ENCODE peak calls at places on chromosomes 4 and X, in seven cellular contexts. R is GM19239; U is G401; H is IMR-90; G is ascending aorta; A is activated CD4-positive, alpha-beta T cell treated with anti-CD3 and anti-CD28 coated beads for 1 hour; L is GM13976. B is an unnamed sample.

GRCh38 chr4:17721496-17722360 is 59.7 kb downstream of the FAM184B start:
- DNase-seq in H (peak), A (no peak), R (no peak), G (no peak), U (no peak), L (no peak), B (no peak)

GRCh38 chr4:110130578-110131358 is 67.6 kb downstream of the ELOVL6 start:
- DNase-seq in G (no peak), H (no peak), U (no peak), R (no peak), L (no peak), A (no peak), B (no peak)

GRCh38 chr4:63379750-63380522 is 1029.3 kb downstream of the TECRL start:
- DNase-seq in A (no peak), R (no peak), H (no peak), G (no peak), L (no peak), U (no peak), B (no peak)

GRCh38 chr4:73187325-73187724 is 71.3 kb downstream of the ANKRD17 start:
- DNase-seq in R (no peak), H (peak), A (no peak), L (no peak), U (no peak), G (no peak), B (no peak)

GRCh38 chrX:68403060-68403459 is 30.2 kb downstream of the OPHN1 start:
- DNase-seq in A (no peak), U (no peak), G (no peak), R (no peak), L (no peak), H (no peak), B (no peak)

GRCh38 chrX:12237131-12237530 is 98.9 kb downstream of the FRMPD4 start:
- DNase-seq in A (no peak), L (no peak), G (no peak), U (no peak), R (no peak), H (no peak), B (no peak)

GRCh38 chrX:119895843-119896326 is at the start of gene AKAP14:
- DNase-seq in R (no peak), G (no peak), H (peak), U (peak), L (no peak), A (no peak), B (no peak)

GRCh38 chrX:11864171-11864570 is 106.1 kb downstream of the MSL3 start:
- DNase-seq in H (no peak), R (no peak), L (no peak), A (no peak), U (no peak), G (no peak), B (no peak)

GRCh38 chr4:76341063-76341462 is 34.5 kb downstream of the STBD1 start:
- DNase-seq in A (no peak), H (peak), G (no peak), R (no peak), L (no peak), U (no peak), B (no peak)

GRCh38 chrX:103175944-103176753 is 38.8 kb upstream of the BEX4 start:
- DNase-seq in A (peak), L (peak), U (peak), H (peak), R (peak), G (no peak), B (peak)

GRCh38 chr4:74395633-74396032 is 30.7 kb downstream of the EREG start:
- DNase-seq in A (no peak), H (peak), L (no peak), R (no peak), U (no peak), G (no peak), B (no peak)

GRCh38 chrX:113741744-113742143 is 842.1 kb upstream of the HTR2C start:
- DNase-seq in U (peak), A (no peak), G (no peak), L (no peak), H (no peak), R (no peak), B (no peak)

GRCh38 chrX:69238960-69239231 is 73.6 kb upstream of the PJA1 start:
- DNase-seq in L (no peak), U (peak), H (no peak), R (no peak), G (no peak), A (no peak), B (peak)

GRCh38 chr4:90575371-90575770 is 448.2 kb downstream of the CCSER1 start:
- DNase-seq in A (no peak), H (no peak), L (no peak), R (no peak), U (no peak), G (no peak), B (no peak)

GRCh38 chrX:149040873-149041535 is 464.1 kb downstream of the IDS start:
- DNase-seq in L (no peak), A (no peak), G (no peak), H (no peak), R (no peak), U (no peak), B (no peak)

GRCh38 chr4:180827193-180827592 is 1416.0 kb upstream of the TENM3 start:
- DNase-seq in H (peak), R (no peak), U (no peak), G (no peak), A (no peak), L (no peak), B (no peak)

GRCh38 chr4:173488656-173489055 is 41.4 kb downstream of the HAND2 start:
- DNase-seq in R (no peak), G (no peak), L (no peak), H (no peak), U (no peak), A (no peak), B (no peak)

GRCh38 chrX:13808865-13809264 is 8.0 kb downstream of the GPM6B start:
- DNase-seq in R (no peak), A (no peak), G (no peak), L (no peak), U (no peak), H (no peak), B (no peak)

GRCh38 chr4:24674279-24674678 is 89.9 kb upstream of the DHX15 start:
- DNase-seq in G (no peak), H (no peak), L (no peak), A (no peak), R (no peak), U (no peak), B (no peak)

GRCh38 chr4:99824070-99824599 is 7.5 kb downstream of the DAPP1 start:
- DNase-seq in U (no peak), A (no peak), G (no peak), R (no peak), L (no peak), H (no peak), B (no peak)

GRCh38 chr4:19707876-19708275 is 543.8 kb upstream of the SLIT2 start:
- DNase-seq in U (no peak), G (no peak), R (no peak), L (no peak), A (no peak), H (peak), B (no peak)

GRCh38 chr4:125368161-125368560 is 53.4 kb downstream of the FAT4 start:
- DNase-seq in U (no peak), H (peak), A (no peak), G (no peak), R (no peak), L (no peak), B (no peak)

GRCh38 chrX:132034648-132035047 is 11.5 kb downstream of the STK26 start:
- DNase-seq in U (no peak), A (no peak), H (no peak), G (no peak), L (no peak), R (no peak), B (no peak)

GRCh38 chrX:69025802-69026301 is 139.4 kb downstream of the PJA1 start:
- DNase-seq in L (no peak), H (peak), U (no peak), R (no peak), A (no peak), G (no peak), B (no peak)

GRCh38 chrX:96204928-96205327 is 479.7 kb upstream of the DIAPH2 start:
- DNase-seq in R (no peak), H (no peak), U (no peak), G (no peak), L (no peak), A (no peak), B (no peak)

GRCh38 chr4:21656832-21657231 is 291.7 kb downstream of the KCNIP4 start:
- DNase-seq in L (no peak), R (no peak), G (no peak), A (no peak), H (no peak), U (no peak), B (no peak)

GRCh38 chr4:100632163-100632562 is 114.3 kb upstream of the EMCN start:
- DNase-seq in A (no peak), L (no peak), H (no peak), R (no peak), G (no peak), U (peak), B (no peak)

GRCh38 chrX:39905475-39905889 is 192.3 kb downstream of the BCOR start:
- DNase-seq in A (no peak), G (no peak), H (peak), L (no peak), U (peak), R (no peak), B (no peak)

GRCh38 chrX:12011075-12011474 is 127.2 kb upstream of the FRMPD4 start:
- DNase-seq in G (no peak), L (no peak), R (no peak), A (no peak), H (peak), U (no peak), B (no peak)

GRCh38 chr4:185742766-185743165 is 69.2 kb downstream of the SORBS2 start:
- DNase-seq in G (no peak), A (no peak), R (no peak), L (no peak), H (no peak), U (no peak), B (no peak)

GRCh38 chrX:75746891-75747639 is 38.0 kb downstream of the MAGEE2 start:
- DNase-seq in H (no peak), L (peak), G (no peak), R (peak), A (no peak), U (peak), B (peak)